ENCODE peak calls at places on chromosomes 6 and 20, in six cellular contexts. C is upper lobe of right lung, K is putamen, B is COR-L47, H is progenitor cell of endocrine pancreas, S is left cardiac atrium. I is an unnamed sample.

GRCh38 chr6:31094389-31094881 is 17.9 kb downstream of the C6orf15 start:
- DNase-seq in K (no peak), S (no peak), C (no peak), B (peak), H (no peak), I (peak)

GRCh38 chr6:30411515-30412207 is 66.7 kb downstream of the RPP21 start:
- DNase-seq in C (peak), S (peak), K (peak), H (peak), B (peak), I (peak)

GRCh38 chr20:48747840-48748416 is 79.9 kb downstream of the PREX1 start:
- DNase-seq in H (no peak), S (no peak), K (no peak), B (no peak), C (no peak), I (no peak)

GRCh38 chr6:150297327-150298028 is 71.3 kb upstream of the IYD start:
- DNase-seq in K (no peak), B (no peak), H (no peak), S (no peak), C (no peak), I (peak)

GRCh38 chr6:6455272-6455671 is 133.2 kb upstream of the LY86 start:
- DNase-seq in B (no peak), K (no peak), C (no peak), S (no peak), H (no peak), I (peak)

GRCh38 chr6:35149891-35150566 is 8.9 kb upstream of the TCP11 start:
- DNase-seq in H (no peak), K (no peak), S (no peak), B (no peak), C (no peak), I (no peak)

GRCh38 chr20:13996265-13996664 is 949 bp downstream of the MACROD2 start:
- DNase-seq in S (no peak), H (no peak), K (peak), B (no peak), C (no peak), I (peak)

GRCh38 chr6:23137596-23137995 is 568.2 kb downstream of the HDGFL1 start:
- DNase-seq in C (no peak), B (no peak), K (no peak), S (no peak), H (no peak), I (no peak)

GRCh38 chr20:5550738-5551529 is 199.3 kb upstream of the SHLD1 start:
- DNase-seq in K (no peak), S (no peak), H (no peak), B (no peak), C (no peak), I (no peak)

GRCh38 chr20:14799671-14800070 is 462.3 kb upstream of the FLRT3 start:
- DNase-seq in S (no peak), B (no peak), C (no peak), H (no peak), K (no peak), I (no peak)

I was measured in bronchial epithelial cell.